ENCODE peak calls at places on chromosomes 2 and 18, in six cellular contexts. One of them, this sample, is unnamed.

GRCh38 chr2:102110168-102110567 is 32.4 kb upstream of the IL1R1 start:
- DNase-seq in HEK293T: no peak
- DNase-seq in K562: no peak
- DNase-seq in GM12878: no peak
- DNase-seq in A549: no peak
- DNase-seq in HepG2: no peak
- DNase-seq in this sample: no peak

GRCh38 chr18:56402872-56403516 is 235.4 kb downstream of the TXNL1 start:
- DNase-seq in HEK293T: no peak
- DNase-seq in K562: no peak
- DNase-seq in GM12878: no peak
- DNase-seq in A549: peak
- DNase-seq in HepG2: no peak
- DNase-seq in this sample: peak

GRCh38 chr2:59389240-59389639 is 1148.1 kb upstream of the FANCL start:
- DNase-seq in HEK293T: no peak
- DNase-seq in K562: no peak
- DNase-seq in GM12878: no peak
- DNase-seq in A549: peak
- DNase-seq in HepG2: no peak
- DNase-seq in this sample: no peak

GRCh38 chr2:183164111-183165015 is 40.1 kb downstream of the NUP35 start:
- DNase-seq in HEK293T: no peak
- DNase-seq in K562: no peak
- DNase-seq in GM12878: no peak
- DNase-seq in A549: no peak
- DNase-seq in HepG2: no peak
- DNase-seq in this sample: no peak

GRCh38 chr2:131488306-131489205 is 3.6 kb downstream of the MZT2A start:
- DNase-seq in HEK293T: no peak
- DNase-seq in K562: no peak
- DNase-seq in GM12878: no peak
- DNase-seq in A549: no peak
- DNase-seq in HepG2: no peak
- DNase-seq in this sample: no peak

GRCh38 chr18:11065061-11065460 is 84.3 kb downstream of the PIEZO2 start:
- DNase-seq in HEK293T: no peak
- DNase-seq in K562: no peak
- DNase-seq in GM12878: no peak
- DNase-seq in A549: no peak
- DNase-seq in HepG2: no peak
- DNase-seq in this sample: no peak

GRCh38 chr2:98761267-98761781 is 30.4 kb upstream of the MGAT4A start:
- DNase-seq in HEK293T: no peak
- DNase-seq in K562: no peak
- DNase-seq in GM12878: no peak
- DNase-seq in A549: no peak
- DNase-seq in HepG2: peak
- DNase-seq in this sample: no peak

GRCh38 chr2:239464166-239465016 is 63.6 kb upstream of the HDAC4 start:
- DNase-seq in HEK293T: no peak
- DNase-seq in K562: no peak
- DNase-seq in GM12878: no peak
- DNase-seq in A549: no peak
- DNase-seq in HepG2: no peak
- DNase-seq in this sample: no peak

GRCh38 chr2:46268196-46268595 is 29.0 kb upstream of the EPAS1 start:
- DNase-seq in HEK293T: no peak
- DNase-seq in K562: no peak
- DNase-seq in GM12878: peak
- DNase-seq in A549: no peak
- DNase-seq in HepG2: no peak
- DNase-seq in this sample: no peak

GRCh38 chr2:219570194-219570923 is 980 bp downstream of the OBSL1 start:
- DNase-seq in HEK293T: peak
- DNase-seq in K562: peak
- DNase-seq in GM12878: no peak
- DNase-seq in A549: peak
- DNase-seq in HepG2: no peak
- DNase-seq in this sample: peak

GRCh38 chr2:88852753-88853402 is 161.4 kb downstream of the RPIA start:
- DNase-seq in HEK293T: no peak
- DNase-seq in K562: no peak
- DNase-seq in GM12878: no peak
- DNase-seq in A549: peak
- DNase-seq in HepG2: no peak
- DNase-seq in this sample: no peak

DNA sequence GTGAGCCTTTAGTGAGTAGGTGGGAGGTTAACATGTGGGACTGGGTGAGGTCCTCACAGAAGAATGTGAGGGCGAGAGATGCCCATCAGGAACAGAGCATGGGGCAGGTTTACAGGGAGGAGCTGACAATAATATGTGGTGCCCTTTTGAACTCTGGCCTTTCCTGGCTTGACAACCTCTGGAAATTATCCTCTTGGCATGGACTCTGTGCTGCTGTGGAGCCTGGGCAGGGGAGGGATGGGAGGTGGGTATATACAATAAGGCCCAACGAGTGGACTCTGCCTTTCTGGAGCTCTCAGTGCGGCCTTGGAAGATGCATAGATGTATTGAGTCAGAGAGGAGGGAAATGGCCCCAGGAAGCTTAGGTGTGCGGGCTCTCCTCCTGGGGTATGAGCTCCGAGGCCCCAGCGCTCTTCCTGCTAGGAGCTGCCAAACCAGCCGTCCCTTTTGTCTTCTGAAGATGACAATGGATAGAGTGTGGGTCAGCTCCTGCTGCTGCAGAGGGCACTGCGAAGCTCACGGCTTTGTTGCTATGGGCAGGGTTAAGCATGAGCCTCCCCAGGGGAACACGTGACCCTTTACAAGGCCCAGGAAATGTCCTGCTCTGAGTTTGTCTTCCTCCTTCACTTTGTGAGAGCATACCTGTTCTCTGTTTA is 8.7 kb upstream of the PSD4 start:
- DNase-seq in HEK293T: no peak
- DNase-seq in K562: no peak
- DNase-seq in GM12878: no peak
- DNase-seq in A549: no peak
- DNase-seq in HepG2: peak
- DNase-seq in this sample: no peak
- TF ChIP-seq BHLHE40 in HEK293T: no peak
- TF ChIP-seq BHLHE40 in K562: no peak
- TF ChIP-seq BHLHE40 in GM12878: no peak
- TF ChIP-seq BHLHE40 in A549: no peak
- TF ChIP-seq BHLHE40 in HepG2: peak
- TF ChIP-seq BHLHE40 in this sample: no peak

GRCh38 chr2:145028055-145028630 is 508.2 kb upstream of the ZEB2 start:
- DNase-seq in HEK293T: no peak
- DNase-seq in K562: no peak
- DNase-seq in GM12878: no peak
- DNase-seq in A549: no peak
- DNase-seq in HepG2: no peak
- DNase-seq in this sample: no peak
- TF ChIP-seq BHLHE40 in HEK293T: no peak
- TF ChIP-seq BHLHE40 in K562: no peak
- TF ChIP-seq BHLHE40 in GM12878: no peak
- TF ChIP-seq BHLHE40 in A549: no peak
- TF ChIP-seq BHLHE40 in HepG2: no peak
- TF ChIP-seq BHLHE40 in this sample: no peak

GRCh38 chr2:9707008-9707407 is 76.2 kb upstream of the YWHAQ start:
- DNase-seq in HEK293T: no peak
- DNase-seq in K562: no peak
- DNase-seq in GM12878: no peak
- DNase-seq in A549: no peak
- DNase-seq in HepG2: peak
- DNase-seq in this sample: no peak
- TF ChIP-seq BHLHE40 in HEK293T: no peak
- TF ChIP-seq BHLHE40 in K562: no peak
- TF ChIP-seq BHLHE40 in GM12878: no peak
- TF ChIP-seq BHLHE40 in A549: no peak
- TF ChIP-seq BHLHE40 in HepG2: peak
- TF ChIP-seq BHLHE40 in this sample: no peak

DNA sequence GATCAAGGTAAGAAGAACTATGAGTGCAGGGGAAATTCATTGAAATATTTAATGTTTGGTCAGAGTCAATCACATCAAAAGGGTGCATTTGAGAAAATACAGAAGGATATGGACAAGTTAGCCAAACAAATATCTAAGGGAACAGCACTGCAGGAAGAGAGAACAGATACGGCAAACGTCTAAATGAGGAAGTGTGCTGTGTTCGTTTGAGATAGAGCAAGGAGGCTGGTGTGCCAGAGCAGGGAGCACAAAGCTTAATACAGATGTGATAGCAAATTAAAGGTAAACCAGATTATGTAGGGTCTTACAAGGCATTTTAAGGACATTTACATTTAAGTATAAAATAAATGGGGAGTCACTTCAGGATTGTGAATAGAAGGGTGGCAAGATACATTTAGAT is 241.3 kb upstream of the ZNF804A start:
- DNase-seq in HEK293T: no peak
- DNase-seq in K562: no peak
- DNase-seq in GM12878: no peak
- DNase-seq in A549: no peak
- DNase-seq in HepG2: no peak
- DNase-seq in this sample: no peak
- TF ChIP-seq BHLHE40 in HEK293T: no peak
- TF ChIP-seq BHLHE40 in K562: no peak
- TF ChIP-seq BHLHE40 in GM12878: no peak
- TF ChIP-seq BHLHE40 in A549: no peak
- TF ChIP-seq BHLHE40 in HepG2: no peak
- TF ChIP-seq BHLHE40 in this sample: no peak